ENCODE peak calls at places on chromosomes 1 and 21, in six cellular contexts. O, F, H, B, A and V are unnamed samples.

GRCh38 chr1:187001198-187001904 is 172.6 kb downstream of the PLA2G4A start:
- DNase-seq in B (no peak), F (no peak), A (no peak), O (peak), H (no peak), V (peak)

GRCh38 chr1:170200665-170201397 is 55.1 kb downstream of the NTMT2 start:
- DNase-seq in O (peak), F (no peak), A (no peak), B (no peak), H (no peak), V (no peak)

GRCh38 chr1:75725861-75726361 is 1.4 kb downstream of the ACADM start:
- DNase-seq in B (peak), H (peak), O (peak), F (no peak), A (no peak), V (peak)

GRCh38 chr1:24902471-24902891 is 27.6 kb downstream of the RUNX3 start:
- DNase-seq in F (no peak), O (no peak), H (no peak), A (peak), B (no peak), V (no peak)

GRCh38 chr1:75745276-75745675 is 20.8 kb downstream of the ACADM start:
- DNase-seq in O (no peak), B (no peak), A (no peak), H (no peak), F (no peak), V (peak)

GRCh38 chr1:51736702-51737101 is 119.8 kb downstream of the OSBPL9 start:
- DNase-seq in F (no peak), O (peak), H (no peak), A (no peak), B (no peak), V (peak)

GRCh38 chr1:76238094-76238551 is 163.6 kb downstream of the ST6GALNAC3 start:
- DNase-seq in F (no peak), B (no peak), A (no peak), H (no peak), O (no peak), V (no peak)

GRCh38 chr1:31712625-31713024 is 8.8 kb upstream of the COL16A1 start:
- DNase-seq in O (peak), F (no peak), B (no peak), A (peak), H (no peak), V (peak)

GRCh38 chr1:67853704-67854103 is 20.4 kb upstream of the GNG12 start:
- DNase-seq in B (peak), O (peak), A (no peak), H (peak), F (no peak), V (peak)

GRCh38 chr1:166133276-166133841 is 33.4 kb downstream of the FAM78B start:
- DNase-seq in F (no peak), A (no peak), O (peak), H (no peak), B (no peak), V (peak)

GRCh38 chr1:54973205-54973921 is 7.1 kb upstream of the TMEM61 start:
- DNase-seq in F (no peak), A (peak), O (peak), H (peak), B (no peak), V (peak)

GRCh38 chr1:6922096-6922931 is 137.1 kb downstream of the CAMTA1 start:
- DNase-seq in H (no peak), A (peak), O (peak), B (no peak), F (peak), V (peak)

GRCh38 chr1:3681231-3681897 is 29.0 kb downstream of the TP73 start:
- DNase-seq in A (no peak), B (no peak), H (no peak), F (no peak), O (no peak), V (no peak)

GRCh38 chr1:227793948-227794812 is 21.3 kb upstream of the PRSS38 start:
- DNase-seq in O (peak), F (no peak), B (peak), H (no peak), A (peak), V (no peak)

GRCh38 chr1:5885471-5886139 is 106.6 kb downstream of the NPHP4 start:
- DNase-seq in O (no peak), A (no peak), H (no peak), F (no peak), B (peak), V (no peak)

GRCh38 chr1:185008746-185009360 is 34.5 kb upstream of the NIBAN1 start:
- DNase-seq in A (no peak), O (no peak), F (no peak), B (no peak), H (no peak), V (no peak)

GRCh38 chr1:41504126-41505035 is 19.9 kb upstream of the EDN2 start:
- DNase-seq in A (no peak), O (peak), B (peak), H (no peak), F (no peak), V (peak)

GRCh38 chr1:37739222-37739621 is 25.7 kb downstream of the EPHA10 start:
- DNase-seq in A (no peak), F (no peak), B (no peak), H (peak), O (peak), V (peak)

GRCh38 chr1:117606608-117607261 is 887 bp downstream of the TENT5C start:
- DNase-seq in H (no peak), F (no peak), O (peak), A (peak), B (peak), V (peak)

GRCh38 chr1:184859381-184860105 is 104.9 kb upstream of the EDEM3 start:
- DNase-seq in B (no peak), A (no peak), H (no peak), F (no peak), O (no peak), V (no peak)

GRCh38 chr1:10914056-10914455 is 98.4 kb upstream of the TARDBP start:
- DNase-seq in F (no peak), H (no peak), A (no peak), B (no peak), O (no peak), V (no peak)

GRCh38 chr1:94792876-94793605 is 27.1 kb upstream of the SLC44A3 start:
- DNase-seq in B (no peak), A (no peak), F (no peak), H (peak), O (peak), V (no peak)

GRCh38 chr1:181178241-181178640 is 89.7 kb downstream of the IER5 start:
- DNase-seq in A (peak), F (no peak), B (no peak), O (no peak), H (no peak), V (no peak)

GRCh38 chr21:28771790-28772501 is 220.7 kb downstream of the LTN1 start:
- DNase-seq in O (peak), B (no peak), F (peak), H (no peak), A (peak), V (no peak)

GRCh38 chr1:32438136-32438535 is 26.7 kb upstream of the ZBTB8B start:
- DNase-seq in B (no peak), H (no peak), O (no peak), F (no peak), A (no peak), V (no peak)

GRCh38 chr1:64598100-64598571 is 128.2 kb downstream of the CACHD1 start:
- DNase-seq in F (no peak), B (no peak), O (peak), H (no peak), A (no peak), V (peak)

GRCh38 chr1:2517966-2518365 is 8.4 kb downstream of the PANK4 start:
- DNase-seq in H (no peak), O (no peak), B (no peak), A (no peak), F (no peak), V (no peak)

GRCh38 chr21:15943009-15943666 is 213.4 kb downstream of the USP25 start:
- DNase-seq in B (no peak), F (no peak), A (no peak), O (peak), H (peak), V (peak)

GRCh38 chr1:22416555-22417454 is 34.8 kb upstream of the ZBTB40 start:
- DNase-seq in O (peak), H (peak), F (no peak), A (peak), B (peak), V (peak)

GRCh38 chr1:147549526-147549925 is 8.2 kb downstream of the BCL9 start:
- DNase-seq in B (no peak), F (no peak), A (no peak), O (no peak), H (no peak), V (no peak)

GRCh38 chr1:61591316-61591715 is 133.6 kb downstream of the TM2D1 start:
- DNase-seq in O (no peak), A (no peak), B (no peak), F (no peak), H (no peak), V (no peak)

GRCh38 chr1:88401283-88401682 is 282.8 kb upstream of the PKN2 start:
- DNase-seq in F (no peak), H (no peak), O (no peak), B (no peak), A (no peak), V (no peak)

GRCh38 chr1:160993544-160993943 is 27.4 kb downstream of the F11R start:
- DNase-seq in O (peak), F (no peak), A (no peak), H (peak), B (no peak), V (peak)

DNA sequence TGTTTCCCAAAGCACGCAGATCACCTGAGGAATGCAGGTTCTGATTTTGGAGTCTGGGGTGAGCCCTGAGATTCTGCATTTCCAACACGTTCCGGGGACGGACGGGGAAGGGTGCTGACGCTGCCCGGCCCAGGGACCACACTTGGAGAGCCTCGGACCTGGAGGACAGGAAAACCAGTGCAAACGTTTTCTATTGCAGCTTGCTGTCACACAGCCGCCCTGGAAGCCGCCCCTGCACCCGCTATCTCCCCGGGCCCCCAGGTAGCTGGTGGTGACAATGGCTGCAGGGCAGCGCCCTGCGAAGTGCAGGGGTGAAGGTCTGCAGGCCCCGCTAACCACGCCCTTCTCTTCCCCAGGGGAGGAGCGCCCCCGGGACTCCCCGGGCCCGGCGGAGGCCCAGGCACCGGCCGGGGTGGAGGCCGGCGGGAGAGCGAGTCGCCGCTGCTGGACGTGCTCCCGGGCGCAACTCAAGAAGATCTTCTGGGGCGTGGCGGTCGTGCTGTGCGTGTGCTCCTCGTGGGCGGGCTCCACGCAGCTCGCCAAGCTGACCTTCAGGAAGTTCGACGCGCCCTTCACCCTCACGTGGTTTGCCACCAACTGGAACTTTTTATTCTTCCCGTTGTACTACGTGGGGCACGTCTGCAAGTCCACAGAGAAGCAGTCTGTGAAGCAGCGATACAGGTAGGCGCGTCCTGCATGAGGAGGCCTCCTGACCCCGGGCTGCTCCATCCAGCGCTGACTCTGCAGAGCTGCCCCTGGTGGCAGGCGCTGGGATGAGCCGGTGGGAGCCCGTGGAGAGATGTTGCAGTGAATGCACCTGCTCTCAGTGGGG is 142.0 kb upstream of the COA6 start:
- DNase-seq in O (no peak), F (no peak), A (no peak), B (peak), H (no peak), V (no peak)
- TF ChIP-seq CTCF in O (peak), F (no peak), A (no peak), B (no peak), H (peak), V (peak)

GRCh38 chr1:21068937-21069336 is 107.8 kb downstream of the EIF4G3 start:
- DNase-seq in H (no peak), F (no peak), B (no peak), A (no peak), O (no peak), V (no peak)
- H3K4me3 ChIP-seq in H (no peak), F (no peak), B (no peak), A (no peak), O (no peak), V (no peak)

DNA sequence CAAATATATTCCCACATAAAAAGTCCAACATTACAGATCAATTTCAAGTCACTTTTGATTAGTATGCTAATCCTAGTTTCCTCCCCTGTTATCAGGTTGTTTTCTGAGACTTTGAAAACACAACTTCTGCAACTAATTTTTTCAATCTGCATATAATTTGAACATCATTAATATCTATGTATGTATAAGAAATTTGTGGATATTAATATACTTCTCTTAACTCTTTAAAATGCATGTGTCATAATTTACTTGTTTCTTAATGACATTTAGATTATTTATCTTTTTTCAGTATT is 48.6 kb downstream of the EXO1 start:
- DNase-seq in H (no peak), A (no peak), F (no peak), O (no peak), B (no peak), V (no peak)
- TF ChIP-seq CTCF in H (no peak), A (no peak), F (no peak), O (no peak), B (no peak), V (no peak)

DNA sequence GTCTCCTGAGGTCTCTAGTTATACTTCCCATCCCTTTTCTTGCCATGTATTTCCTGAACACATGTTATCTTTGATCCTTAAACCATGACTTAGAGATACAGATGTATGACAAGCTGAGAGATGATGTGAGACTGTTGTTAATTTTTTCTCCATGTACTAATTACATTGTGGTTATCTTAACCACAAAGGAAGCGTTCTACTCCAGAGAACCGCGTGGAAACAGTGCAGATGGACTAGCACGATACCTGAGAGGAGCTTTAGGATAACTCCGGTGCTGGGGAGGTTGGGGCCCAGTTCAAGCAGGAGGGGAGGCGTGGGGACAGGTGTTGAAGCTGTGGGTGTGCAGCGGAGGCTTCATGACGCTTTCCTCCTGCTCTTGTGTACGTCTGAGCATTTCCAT is 17.5 kb downstream of the PDE9A start:
- DNase-seq in H (no peak), O (no peak), A (no peak), F (no peak), B (peak), V (no peak)
- H3K4me3 ChIP-seq in H (no peak), O (no peak), A (no peak), F (no peak), B (no peak), V (no peak)

GRCh38 chr1:47333922-47334764 is 553 bp downstream of the CMPK1 start:
- DNase-seq in F (peak), O (peak), H (peak), B (peak), A (peak), V (peak)
- TF ChIP-seq CTCF in F (no peak), O (no peak), H (peak), B (no peak), A (peak), V (no peak)

GRCh38 chr1:237042892-237043576 is 1.1 kb downstream of the RYR2 start:
- DNase-seq in B (peak), O (no peak), H (no peak), F (no peak), A (no peak), V (peak)
- H3K4me3 ChIP-seq in B (peak), O (peak), H (no peak), F (peak), A (peak), V (no peak)

DNA sequence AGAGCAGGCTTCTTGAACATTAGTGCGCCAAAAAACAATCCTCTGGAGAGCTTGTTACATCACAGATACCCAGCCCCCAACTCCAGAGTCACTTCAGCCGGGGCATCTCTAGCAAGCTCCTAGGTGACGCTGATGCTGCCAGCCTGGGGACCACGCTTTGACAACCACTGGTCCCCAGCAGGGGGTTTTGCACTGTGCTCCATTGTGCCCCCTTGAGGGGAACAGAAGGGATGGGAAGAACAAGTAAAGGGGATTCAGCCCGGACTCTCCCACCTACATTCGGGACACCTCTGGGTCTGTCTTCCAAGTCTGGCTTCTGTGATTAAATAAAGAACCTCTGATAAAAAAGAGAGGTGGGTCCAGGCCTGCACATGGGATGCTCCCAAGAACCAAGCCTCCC is 60.4 kb downstream of the ATP5PO start:
- DNase-seq in B (no peak), H (peak), O (no peak), F (no peak), A (no peak), V (no peak)
- TF ChIP-seq CTCF in B (no peak), H (no peak), O (peak), F (no peak), A (no peak), V (no peak)